ENCODE peak calls at places on chromosome 17, in eight cellular contexts. J, Z, X, Y, T, C, P and K are unnamed samples.

GRCh38 chr17:44970136-44970737 is 2.1 kb upstream of the C1QL1 start:
- DNase-seq in J (no peak), X (peak), Z (peak), Y (peak), C (peak), P (peak), T (no peak), K (peak)

GRCh38 chr17:45146166-45146565 is 2.1 kb upstream of the HEXIM1 start:
- DNase-seq in T (peak), J (no peak), C (no peak), X (no peak), P (no peak), Z (peak), Y (no peak), K (no peak)

GRCh38 chr17:68155692-68156091 is 92.2 kb upstream of the AMZ2 start:
- DNase-seq in Y (no peak), J (no peak), P (no peak), T (no peak), Z (no peak), X (no peak), C (no peak), K (no peak)

GRCh38 chr17:12961655-12962054 is 56.2 kb downstream of the ELAC2 start:
- DNase-seq in P (no peak), Y (no peak), C (no peak), X (no peak), J (no peak), T (no peak), Z (no peak), K (no peak)

GRCh38 chr17:56514899-56515298 is 78.6 kb upstream of the NOG start:
- DNase-seq in J (no peak), P (no peak), Y (no peak), X (no peak), T (no peak), Z (no peak), C (no peak), K (no peak)

GRCh38 chr17:161481-161880 is 20.0 kb downstream of the DOC2B start:
- DNase-seq in P (no peak), C (no peak), T (no peak), J (no peak), Y (no peak), Z (no peak), X (no peak), K (no peak)

GRCh38 chr17:78058581-78058980 is 70.0 kb downstream of the TMC6 start:
- DNase-seq in X (no peak), T (no peak), Z (no peak), Y (no peak), C (no peak), P (no peak), J (no peak), K (peak)

GRCh38 chr17:81939881-81940385 is 2.8 kb upstream of the PYCR1 start:
- DNase-seq in Z (peak), X (no peak), Y (peak), T (peak), P (no peak), C (no peak), J (no peak), K (no peak)

GRCh38 chr17:40290629-40291296 is 3.1 kb downstream of the CDC6 start:
- DNase-seq in C (no peak), P (peak), Z (no peak), T (no peak), Y (peak), J (peak), X (peak), K (peak)

GRCh38 chr17:37700881-37701280 is 44.0 kb downstream of the HNF1B start:
- DNase-seq in Z (no peak), Y (no peak), J (no peak), C (no peak), T (no peak), P (peak), X (no peak), K (no peak)

GRCh38 chr17:35765731-35766488 is 5.2 kb downstream of the C17orf50 start:
- DNase-seq in P (no peak), Z (no peak), C (no peak), X (no peak), Y (no peak), T (no peak), J (no peak), K (no peak)

GRCh38 chr17:78915872-78916632 is 9.1 kb downstream of the TIMP2 start:
- DNase-seq in P (peak), Z (peak), C (peak), X (peak), T (no peak), Y (peak), J (peak), K (peak)

GRCh38 chr17:82974136-82974952 is 105.1 kb upstream of the METRNL start:
- DNase-seq in P (no peak), Y (no peak), Z (no peak), J (no peak), X (no peak), C (no peak), T (peak), K (peak)

GRCh38 chr17:66715745-66716156 is 119.2 kb upstream of the CACNG5 start:
- DNase-seq in P (peak), C (peak), T (no peak), X (peak), J (no peak), Z (no peak), Y (peak), K (peak)

GRCh38 chr17:19311421-19312215 is 50.9 kb downstream of the B9D1 start:
- DNase-seq in Z (peak), T (no peak), C (no peak), J (no peak), P (no peak), X (peak), Y (peak), K (no peak)

DNA sequence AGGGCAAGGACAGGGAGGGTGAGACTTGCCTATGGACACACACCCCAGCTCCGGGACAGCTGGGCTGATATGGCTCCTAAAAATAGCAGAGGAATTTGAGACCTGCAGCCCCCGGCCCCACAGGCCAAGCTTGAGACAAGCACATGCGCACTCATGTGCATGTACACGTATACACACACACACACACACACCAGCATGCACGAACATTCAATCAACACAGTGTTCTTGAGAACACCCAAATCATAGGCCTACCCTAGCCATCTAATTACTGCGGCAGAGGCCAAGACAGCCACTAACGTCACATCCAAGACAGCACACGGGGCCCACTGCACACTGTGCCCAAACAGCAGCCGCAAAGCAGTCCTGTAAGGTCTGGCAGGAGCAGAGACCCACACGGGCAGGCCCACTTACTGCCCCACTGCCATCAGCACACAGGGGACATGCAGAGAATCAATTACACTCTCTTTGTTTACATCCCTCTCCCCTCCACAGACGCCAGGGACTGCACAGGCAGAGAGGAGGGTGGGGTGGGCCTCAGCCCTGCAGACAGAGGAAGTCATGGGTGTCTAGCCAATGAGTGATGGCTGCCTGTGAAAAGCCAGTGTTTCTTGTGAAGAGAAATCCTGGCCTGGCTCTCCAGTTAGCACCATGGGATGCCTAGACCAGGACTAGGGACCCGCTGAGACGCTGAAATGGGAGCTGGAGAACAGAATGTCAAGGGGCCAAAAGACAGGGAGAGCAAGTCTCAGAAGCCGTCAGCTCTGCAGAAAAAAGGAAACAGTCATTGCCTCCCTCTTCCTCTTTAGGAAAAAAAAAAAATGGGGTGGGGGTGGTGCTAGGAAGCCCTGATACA is 39.3 kb downstream of the MYO18A start:
- DNase-seq in P (peak), X (no peak), J (no peak), C (peak), T (peak), Z (no peak), Y (peak), K (peak)
- H3K4me3 ChIP-seq in P (no peak), X (peak), J (peak), C (peak), T (no peak), Z (peak), Y (peak), K (peak)

GRCh38 chr17:2266865-2267228 is 36.7 kb downstream of the SMG6 start:
- DNase-seq in P (no peak), J (no peak), X (no peak), C (no peak), Y (no peak), Z (no peak), T (no peak), K (no peak)
- H3K4me3 ChIP-seq in P (no peak), J (no peak), X (no peak), C (peak), Y (no peak), Z (no peak), T (no peak), K (no peak)

GRCh38 chr17:50052241-50052788 is 3.6 kb upstream of the ITGA3 start:
- DNase-seq in P (no peak), T (peak), X (no peak), C (no peak), Z (no peak), J (no peak), Y (no peak), K (no peak)
- H3K4me3 ChIP-seq in P (no peak), T (no peak), X (no peak), C (no peak), Z (no peak), J (no peak), Y (no peak), K (no peak)

GRCh38 chr17:57875109-57876022 is 25.5 kb upstream of the MRPS23 start:
- DNase-seq in Y (peak), J (peak), X (peak), P (peak), C (no peak), T (peak), Z (peak), K (peak)

GRCh38 chr17:57873261-57874057 is 23.6 kb upstream of the MRPS23 start:
- DNase-seq in T (peak), J (no peak), X (no peak), Z (no peak), P (no peak), C (no peak), Y (no peak), K (no peak)

GRCh38 chr17:57876023-57876865 is 26.4 kb upstream of the MRPS23 start:
- DNase-seq in Z (no peak), X (no peak), P (no peak), C (no peak), Y (no peak), T (peak), J (no peak), K (no peak)

GRCh38 chr17:57874058-57874419 is 24.2 kb upstream of the MRPS23 start:
- DNase-seq in T (no peak), J (no peak), P (no peak), X (no peak), C (no peak), Y (no peak), Z (no peak), K (no peak)

DNA sequence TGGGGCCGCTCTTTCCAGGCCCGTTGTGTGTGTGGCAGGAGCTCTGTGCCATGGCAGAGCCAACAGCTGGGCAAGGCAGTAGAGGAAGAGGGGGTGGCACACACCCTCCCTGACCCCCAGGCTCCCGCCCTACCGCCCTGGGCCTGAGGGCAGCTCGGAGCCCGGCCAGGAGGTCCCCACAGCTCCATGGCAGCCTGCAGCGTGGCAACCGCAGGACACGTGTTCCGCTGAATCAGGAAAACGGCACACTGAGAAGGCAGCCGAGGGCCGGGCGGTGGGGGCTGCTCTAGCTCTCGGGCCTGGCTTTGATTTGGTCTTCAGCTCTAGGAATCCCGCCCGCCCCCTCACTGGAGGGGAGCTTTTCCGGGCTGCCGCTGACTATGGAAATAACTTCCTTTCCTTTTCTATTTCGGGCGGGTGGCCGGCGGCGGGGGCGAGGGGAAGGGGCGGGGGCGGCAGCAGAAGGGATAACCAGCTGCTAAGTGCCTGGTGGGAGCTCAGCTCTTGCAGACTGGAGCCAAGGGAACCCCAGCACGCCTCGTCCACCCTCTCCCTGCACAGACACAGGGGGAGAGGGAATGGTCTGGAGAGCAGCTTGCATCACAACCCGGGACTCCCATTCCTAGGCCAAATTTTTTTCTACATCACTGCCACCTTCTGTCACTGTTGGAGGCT is 24.7 kb upstream of the MRPS23 start:
- DNase-seq in T (peak), C (peak), J (peak), Z (peak), Y (peak), P (peak), X (peak), K (peak)
- H3K4me3 ChIP-seq in T (no peak), C (no peak), J (peak), Z (no peak), Y (no peak), P (no peak), X (peak), K (peak)

DNA sequence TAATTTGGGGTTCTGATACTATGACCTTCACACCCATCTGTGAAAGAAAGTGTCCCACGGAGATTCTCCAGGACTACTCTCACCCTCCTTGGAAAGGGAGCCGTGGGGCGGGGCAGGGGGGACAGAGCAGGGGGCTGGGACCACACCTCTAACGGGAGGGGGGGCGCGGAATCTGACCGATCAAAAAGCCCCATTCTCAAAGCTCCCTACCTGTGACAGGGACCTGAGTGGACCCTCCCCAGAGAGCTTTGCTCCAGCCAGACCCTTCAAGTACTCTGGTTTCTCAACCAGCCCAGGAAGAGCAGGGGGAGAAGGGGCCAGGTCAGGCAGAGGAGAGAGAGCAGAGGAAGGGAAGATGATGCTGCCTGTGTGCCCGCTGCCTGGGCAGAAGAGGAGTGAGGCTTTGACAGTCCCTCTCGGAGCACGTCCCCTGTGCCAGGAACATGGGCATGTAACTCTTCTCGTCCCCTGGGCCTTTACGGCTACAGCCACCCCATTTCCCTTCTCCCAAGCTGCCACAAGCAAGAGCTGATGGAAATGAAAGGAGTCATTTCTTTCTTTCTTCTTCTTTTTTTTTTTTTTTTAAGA is 673 bp downstream of the XAF1 start:
- DNase-seq in P (no peak), X (no peak), Y (no peak), Z (no peak), C (no peak), J (no peak), T (no peak), K (no peak)
- H3K4me3 ChIP-seq in P (no peak), X (peak), Y (peak), Z (peak), C (peak), J (peak), T (peak), K (no peak)